ENCODE peak calls at places on chromosome 3, in eight cellular contexts. One of them, this sample, is unnamed.
A peak's percentile ranks its signal among the peaks of the same experiment; 100 is the strongest.

GRCh38 chr3:185646382-185647133 is 60.5 kb downstream of the SENP2 start:
- DNase-seq in NCI-H1092 treated with DMSO at 0.1 percent for 48 hours: no peak
- DNase-seq in breast epithelium: no peak
- DNase-seq in endothelial cell: no peak
- DNase-seq in ACHN: no peak
- DNase-seq in left ventricle myocardium inferior: no peak
- DNase-seq in DMS 273 treated with DMSO at 0.1 percent for 48 hours: no peak
- DNase-seq in T-helper 2 cell: no peak
- DNase-seq in this sample: no peak

GRCh38 chr3:46987485-46988401 is 8.3 kb downstream of the NBEAL2 start:
- DNase-seq in NCI-H1092 treated with DMSO at 0.1 percent for 48 hours: no peak
- DNase-seq in breast epithelium: no peak
- DNase-seq in endothelial cell: peak; percentile 64
- DNase-seq in ACHN: no peak
- DNase-seq in left ventricle myocardium inferior: peak; percentile 74
- DNase-seq in DMS 273 treated with DMSO at 0.1 percent for 48 hours: no peak
- DNase-seq in T-helper 2 cell: peak; percentile 72
- DNase-seq in this sample: peak; percentile 71

GRCh38 chr3:50260027-50260941 is 8.7 kb upstream of the SEMA3B start:
- DNase-seq in NCI-H1092 treated with DMSO at 0.1 percent for 48 hours: peak; percentile 73
- DNase-seq in breast epithelium: peak; percentile 94
- DNase-seq in endothelial cell: peak; percentile 98
- DNase-seq in ACHN: peak; percentile 87
- DNase-seq in left ventricle myocardium inferior: peak; percentile 95
- DNase-seq in DMS 273 treated with DMSO at 0.1 percent for 48 hours: no peak
- DNase-seq in T-helper 2 cell: peak; percentile 69
- DNase-seq in this sample: peak; percentile 96

GRCh38 chr3:14890470-14890869 is 56.9 kb upstream of the NR2C2 start:
- DNase-seq in NCI-H1092 treated with DMSO at 0.1 percent for 48 hours: no peak
- DNase-seq in breast epithelium: no peak
- DNase-seq in endothelial cell: no peak
- DNase-seq in ACHN: no peak
- DNase-seq in left ventricle myocardium inferior: no peak
- DNase-seq in DMS 273 treated with DMSO at 0.1 percent for 48 hours: no peak
- DNase-seq in T-helper 2 cell: no peak
- DNase-seq in this sample: no peak

GRCh38 chr3:171967137-171967783 is 72.1 kb upstream of the FNDC3B start:
- DNase-seq in NCI-H1092 treated with DMSO at 0.1 percent for 48 hours: no peak
- DNase-seq in breast epithelium: no peak
- DNase-seq in endothelial cell: no peak
- DNase-seq in ACHN: peak; percentile 57
- DNase-seq in left ventricle myocardium inferior: no peak
- DNase-seq in DMS 273 treated with DMSO at 0.1 percent for 48 hours: no peak
- DNase-seq in T-helper 2 cell: no peak
- DNase-seq in this sample: peak; percentile 24

GRCh38 chr3:49930922-49931321 is 1.3 kb upstream of the MON1A start:
- DNase-seq in NCI-H1092 treated with DMSO at 0.1 percent for 48 hours: no peak
- DNase-seq in breast epithelium: no peak
- DNase-seq in endothelial cell: peak; percentile 30
- DNase-seq in ACHN: peak; percentile 58
- DNase-seq in left ventricle myocardium inferior: no peak
- DNase-seq in DMS 273 treated with DMSO at 0.1 percent for 48 hours: no peak
- DNase-seq in T-helper 2 cell: no peak
- DNase-seq in this sample: no peak

GRCh38 chr3:6770376-6770648 is 90.6 kb upstream of the GRM7 start:
- DNase-seq in NCI-H1092 treated with DMSO at 0.1 percent for 48 hours: no peak
- DNase-seq in breast epithelium: no peak
- DNase-seq in endothelial cell: no peak
- DNase-seq in ACHN: no peak
- DNase-seq in left ventricle myocardium inferior: no peak
- DNase-seq in DMS 273 treated with DMSO at 0.1 percent for 48 hours: no peak
- DNase-seq in T-helper 2 cell: no peak
- DNase-seq in this sample: no peak

GRCh38 chr3:86993704-86994103 is 2.8 kb upstream of the VGLL3 start:
- DNase-seq in NCI-H1092 treated with DMSO at 0.1 percent for 48 hours: no peak
- DNase-seq in breast epithelium: no peak
- DNase-seq in endothelial cell: no peak
- DNase-seq in ACHN: no peak
- DNase-seq in left ventricle myocardium inferior: no peak
- DNase-seq in DMS 273 treated with DMSO at 0.1 percent for 48 hours: no peak
- DNase-seq in T-helper 2 cell: no peak
- DNase-seq in this sample: no peak

GRCh38 chr3:107826727-107827126 is 264.1 kb downstream of the CD47 start:
- DNase-seq in NCI-H1092 treated with DMSO at 0.1 percent for 48 hours: no peak
- DNase-seq in breast epithelium: no peak
- DNase-seq in endothelial cell: no peak
- DNase-seq in ACHN: no peak
- DNase-seq in left ventricle myocardium inferior: no peak
- DNase-seq in DMS 273 treated with DMSO at 0.1 percent for 48 hours: no peak
- DNase-seq in T-helper 2 cell: no peak
- DNase-seq in this sample: peak; percentile 30

GRCh38 chr3:179194931-179195330 is 46.8 kb downstream of the PIK3CA start:
- DNase-seq in NCI-H1092 treated with DMSO at 0.1 percent for 48 hours: no peak
- DNase-seq in breast epithelium: no peak
- DNase-seq in endothelial cell: no peak
- DNase-seq in ACHN: no peak
- DNase-seq in left ventricle myocardium inferior: no peak
- DNase-seq in DMS 273 treated with DMSO at 0.1 percent for 48 hours: no peak
- DNase-seq in T-helper 2 cell: no peak
- DNase-seq in this sample: no peak

GRCh38 chr3:67437090-67437489 is 217.3 kb downstream of the SUCLG2 start:
- DNase-seq in NCI-H1092 treated with DMSO at 0.1 percent for 48 hours: no peak
- DNase-seq in breast epithelium: no peak
- DNase-seq in endothelial cell: no peak
- DNase-seq in ACHN: no peak
- DNase-seq in left ventricle myocardium inferior: no peak
- DNase-seq in DMS 273 treated with DMSO at 0.1 percent for 48 hours: no peak
- DNase-seq in T-helper 2 cell: no peak
- DNase-seq in this sample: no peak

GRCh38 chr3:131282379-131282778 is 99.2 kb upstream of the NUDT16 start:
- DNase-seq in NCI-H1092 treated with DMSO at 0.1 percent for 48 hours: no peak
- DNase-seq in breast epithelium: no peak
- DNase-seq in endothelial cell: no peak
- DNase-seq in ACHN: no peak
- DNase-seq in left ventricle myocardium inferior: no peak
- DNase-seq in DMS 273 treated with DMSO at 0.1 percent for 48 hours: no peak
- DNase-seq in T-helper 2 cell: no peak
- DNase-seq in this sample: no peak

GRCh38 chr3:60854762-60855161 is 396.5 kb downstream of the FHIT start:
- DNase-seq in NCI-H1092 treated with DMSO at 0.1 percent for 48 hours: no peak
- DNase-seq in breast epithelium: no peak
- DNase-seq in endothelial cell: no peak
- DNase-seq in ACHN: no peak
- DNase-seq in left ventricle myocardium inferior: no peak
- DNase-seq in DMS 273 treated with DMSO at 0.1 percent for 48 hours: no peak
- DNase-seq in T-helper 2 cell: no peak
- DNase-seq in this sample: no peak

GRCh38 chr3:49802719-49803463 is at the start of gene INKA1:
- DNase-seq in NCI-H1092 treated with DMSO at 0.1 percent for 48 hours: peak; percentile 64
- DNase-seq in breast epithelium: peak; percentile 90
- DNase-seq in endothelial cell: peak; percentile 90
- DNase-seq in ACHN: peak; percentile 78
- DNase-seq in left ventricle myocardium inferior: peak; percentile 90
- DNase-seq in DMS 273 treated with DMSO at 0.1 percent for 48 hours: peak; percentile 51
- DNase-seq in T-helper 2 cell: peak; percentile 72
- DNase-seq in this sample: peak; percentile 94

GRCh38 chr3:113575191-113575590 is 42.8 kb downstream of the SIDT1 start:
- DNase-seq in NCI-H1092 treated with DMSO at 0.1 percent for 48 hours: peak; percentile 4
- DNase-seq in breast epithelium: no peak
- DNase-seq in endothelial cell: no peak
- DNase-seq in ACHN: no peak
- DNase-seq in left ventricle myocardium inferior: no peak
- DNase-seq in DMS 273 treated with DMSO at 0.1 percent for 48 hours: no peak
- DNase-seq in T-helper 2 cell: no peak
- DNase-seq in this sample: no peak

GRCh38 chr3:79161941-79162340 is 605.9 kb downstream of the ROBO1 start:
- DNase-seq in NCI-H1092 treated with DMSO at 0.1 percent for 48 hours: no peak
- DNase-seq in breast epithelium: no peak
- DNase-seq in endothelial cell: no peak
- DNase-seq in ACHN: no peak
- DNase-seq in left ventricle myocardium inferior: no peak
- DNase-seq in DMS 273 treated with DMSO at 0.1 percent for 48 hours: no peak
- DNase-seq in T-helper 2 cell: no peak
- DNase-seq in this sample: no peak

GRCh38 chr3:138078096-138078495 is 37.3 kb downstream of the DZIP1L start:
- DNase-seq in NCI-H1092 treated with DMSO at 0.1 percent for 48 hours: no peak
- DNase-seq in breast epithelium: no peak
- DNase-seq in endothelial cell: no peak
- DNase-seq in ACHN: peak; percentile 52
- DNase-seq in left ventricle myocardium inferior: no peak
- DNase-seq in DMS 273 treated with DMSO at 0.1 percent for 48 hours: no peak
- DNase-seq in T-helper 2 cell: no peak
- DNase-seq in this sample: no peak

GRCh38 chr3:154130540-154130939 is 9.3 kb downstream of the ARHGEF26 start:
- DNase-seq in NCI-H1092 treated with DMSO at 0.1 percent for 48 hours: no peak
- DNase-seq in breast epithelium: no peak
- DNase-seq in endothelial cell: no peak
- DNase-seq in ACHN: no peak
- DNase-seq in left ventricle myocardium inferior: no peak
- DNase-seq in DMS 273 treated with DMSO at 0.1 percent for 48 hours: no peak
- DNase-seq in T-helper 2 cell: no peak
- DNase-seq in this sample: no peak

GRCh38 chr3:151562901-151563300 is 102.0 kb upstream of the IGSF10 start:
- DNase-seq in NCI-H1092 treated with DMSO at 0.1 percent for 48 hours: no peak
- DNase-seq in breast epithelium: no peak
- DNase-seq in endothelial cell: no peak
- DNase-seq in ACHN: no peak
- DNase-seq in left ventricle myocardium inferior: no peak
- DNase-seq in DMS 273 treated with DMSO at 0.1 percent for 48 hours: no peak
- DNase-seq in T-helper 2 cell: no peak
- DNase-seq in this sample: no peak

GRCh38 chr3:129599073-129599472 is 7.4 kb downstream of the PLXND1 start:
- DNase-seq in NCI-H1092 treated with DMSO at 0.1 percent for 48 hours: no peak
- DNase-seq in breast epithelium: no peak
- DNase-seq in endothelial cell: no peak
- DNase-seq in ACHN: no peak
- DNase-seq in left ventricle myocardium inferior: no peak
- DNase-seq in DMS 273 treated with DMSO at 0.1 percent for 48 hours: no peak
- DNase-seq in T-helper 2 cell: no peak
- DNase-seq in this sample: no peak

GRCh38 chr3:39533226-39533625 is 65.7 kb downstream of the MOBP start:
- DNase-seq in NCI-H1092 treated with DMSO at 0.1 percent for 48 hours: no peak
- DNase-seq in breast epithelium: no peak
- DNase-seq in endothelial cell: no peak
- DNase-seq in ACHN: no peak
- DNase-seq in left ventricle myocardium inferior: no peak
- DNase-seq in DMS 273 treated with DMSO at 0.1 percent for 48 hours: no peak
- DNase-seq in T-helper 2 cell: no peak
- DNase-seq in this sample: no peak

GRCh38 chr3:179229177-179229576 is 21.7 kb downstream of the KCNMB3 start:
- DNase-seq in NCI-H1092 treated with DMSO at 0.1 percent for 48 hours: no peak
- DNase-seq in breast epithelium: no peak
- DNase-seq in endothelial cell: no peak
- DNase-seq in ACHN: no peak
- DNase-seq in left ventricle myocardium inferior: no peak
- DNase-seq in DMS 273 treated with DMSO at 0.1 percent for 48 hours: no peak
- DNase-seq in T-helper 2 cell: no peak
- DNase-seq in this sample: no peak

GRCh38 chr3:81152156-81152555 is 609.3 kb downstream of the GBE1 start:
- DNase-seq in NCI-H1092 treated with DMSO at 0.1 percent for 48 hours: no peak
- DNase-seq in breast epithelium: no peak
- DNase-seq in endothelial cell: no peak
- DNase-seq in ACHN: no peak
- DNase-seq in left ventricle myocardium inferior: no peak
- DNase-seq in DMS 273 treated with DMSO at 0.1 percent for 48 hours: no peak
- DNase-seq in T-helper 2 cell: no peak
- DNase-seq in this sample: no peak

GRCh38 chr3:150377601-150378466 is 30.3 kb upstream of the TSC22D2 start:
- DNase-seq in NCI-H1092 treated with DMSO at 0.1 percent for 48 hours: no peak
- DNase-seq in breast epithelium: no peak
- DNase-seq in endothelial cell: no peak
- DNase-seq in ACHN: no peak
- DNase-seq in left ventricle myocardium inferior: no peak
- DNase-seq in DMS 273 treated with DMSO at 0.1 percent for 48 hours: no peak
- DNase-seq in T-helper 2 cell: no peak
- DNase-seq in this sample: no peak

GRCh38 chr3:164418426-164418825 is 659.9 kb downstream of the SI start:
- DNase-seq in NCI-H1092 treated with DMSO at 0.1 percent for 48 hours: peak; percentile 99
- DNase-seq in breast epithelium: no peak
- DNase-seq in endothelial cell: no peak
- DNase-seq in ACHN: no peak
- DNase-seq in left ventricle myocardium inferior: no peak
- DNase-seq in DMS 273 treated with DMSO at 0.1 percent for 48 hours: peak; percentile 71
- DNase-seq in T-helper 2 cell: no peak
- DNase-seq in this sample: no peak

GRCh38 chr3:187725218-187725617 is 20.1 kb downstream of the BCL6 start:
- DNase-seq in NCI-H1092 treated with DMSO at 0.1 percent for 48 hours: no peak
- DNase-seq in breast epithelium: no peak
- DNase-seq in endothelial cell: no peak
- DNase-seq in ACHN: no peak
- DNase-seq in left ventricle myocardium inferior: no peak
- DNase-seq in DMS 273 treated with DMSO at 0.1 percent for 48 hours: no peak
- DNase-seq in T-helper 2 cell: no peak
- DNase-seq in this sample: no peak

GRCh38 chr3:143835312-143835711 is 13.0 kb downstream of the SLC9A9 start:
- DNase-seq in NCI-H1092 treated with DMSO at 0.1 percent for 48 hours: no peak
- DNase-seq in breast epithelium: no peak
- DNase-seq in endothelial cell: no peak
- DNase-seq in ACHN: no peak
- DNase-seq in left ventricle myocardium inferior: no peak
- DNase-seq in DMS 273 treated with DMSO at 0.1 percent for 48 hours: no peak
- DNase-seq in T-helper 2 cell: no peak
- DNase-seq in this sample: no peak

GRCh38 chr3:141632779-141633374 is 105.2 kb upstream of the RNF7 start:
- DNase-seq in NCI-H1092 treated with DMSO at 0.1 percent for 48 hours: no peak
- DNase-seq in breast epithelium: no peak
- DNase-seq in endothelial cell: no peak
- DNase-seq in ACHN: no peak
- DNase-seq in left ventricle myocardium inferior: no peak
- DNase-seq in DMS 273 treated with DMSO at 0.1 percent for 48 hours: no peak
- DNase-seq in T-helper 2 cell: no peak
- DNase-seq in this sample: no peak

GRCh38 chr3:5798809-5799208 is 611.3 kb downstream of the EDEM1 start:
- DNase-seq in NCI-H1092 treated with DMSO at 0.1 percent for 48 hours: no peak
- DNase-seq in breast epithelium: no peak
- DNase-seq in endothelial cell: no peak
- DNase-seq in ACHN: no peak
- DNase-seq in left ventricle myocardium inferior: no peak
- DNase-seq in DMS 273 treated with DMSO at 0.1 percent for 48 hours: no peak
- DNase-seq in T-helper 2 cell: no peak
- DNase-seq in this sample: no peak

GRCh38 chr3:55515550-55516246 is 28.6 kb upstream of the WNT5A start:
- DNase-seq in NCI-H1092 treated with DMSO at 0.1 percent for 48 hours: no peak
- DNase-seq in breast epithelium: no peak
- DNase-seq in endothelial cell: no peak
- DNase-seq in ACHN: no peak
- DNase-seq in left ventricle myocardium inferior: no peak
- DNase-seq in DMS 273 treated with DMSO at 0.1 percent for 48 hours: no peak
- DNase-seq in T-helper 2 cell: no peak
- DNase-seq in this sample: no peak

GRCh38 chr3:67937498-67938118 is 283.2 kb upstream of the SUCLG2 start:
- DNase-seq in NCI-H1092 treated with DMSO at 0.1 percent for 48 hours: no peak
- DNase-seq in breast epithelium: no peak
- DNase-seq in endothelial cell: no peak
- DNase-seq in ACHN: no peak
- DNase-seq in left ventricle myocardium inferior: no peak
- DNase-seq in DMS 273 treated with DMSO at 0.1 percent for 48 hours: no peak
- DNase-seq in T-helper 2 cell: no peak
- DNase-seq in this sample: no peak

GRCh38 chr3:30693470-30694120 is 87.2 kb downstream of the TGFBR2 start:
- DNase-seq in NCI-H1092 treated with DMSO at 0.1 percent for 48 hours: peak; percentile 77
- DNase-seq in breast epithelium: no peak
- DNase-seq in endothelial cell: peak; percentile 48
- DNase-seq in ACHN: peak; percentile 69
- DNase-seq in left ventricle myocardium inferior: no peak
- DNase-seq in DMS 273 treated with DMSO at 0.1 percent for 48 hours: peak; percentile 12
- DNase-seq in T-helper 2 cell: no peak
- DNase-seq in this sample: no peak

GRCh38 chr3:56107157-56107556 is 361.1 kb downstream of the ERC2 start:
- DNase-seq in NCI-H1092 treated with DMSO at 0.1 percent for 48 hours: no peak
- DNase-seq in breast epithelium: no peak
- DNase-seq in endothelial cell: no peak
- DNase-seq in ACHN: no peak
- DNase-seq in left ventricle myocardium inferior: no peak
- DNase-seq in DMS 273 treated with DMSO at 0.1 percent for 48 hours: no peak
- DNase-seq in T-helper 2 cell: no peak
- DNase-seq in this sample: no peak

GRCh38 chr3:188671941-188672340 is 499.8 kb upstream of the TPRG1 start:
- DNase-seq in NCI-H1092 treated with DMSO at 0.1 percent for 48 hours: no peak
- DNase-seq in breast epithelium: no peak
- DNase-seq in endothelial cell: no peak
- DNase-seq in ACHN: no peak
- DNase-seq in left ventricle myocardium inferior: no peak
- DNase-seq in DMS 273 treated with DMSO at 0.1 percent for 48 hours: no peak
- DNase-seq in T-helper 2 cell: no peak
- DNase-seq in this sample: no peak